ENCODE peak calls at places on chromosomes 12 and 14, in five cellular contexts. M is spleen, Y is vagina, P is adrenal gland, S is tibial nerve. T is an unnamed sample. For H3K27me3, the result is how much of the 10 kb centered on the place peaks cover.

GRCh38 chr12:91381309-91381804 is 198.7 kb upstream of the DCN start:
- DNase-seq in M (no peak), Y (no peak), P (peak), S (no peak), T (no peak)

GRCh38 chr12:124767075-124767821 is 96.4 kb downstream of the SCARB1 start:
- DNase-seq in M (peak), Y (no peak), P (peak), S (peak), T (peak)

GRCh38 chr14:105538481-105539049 is 12.2 kb downstream of the TMEM121 start:
- DNase-seq in M (no peak), Y (no peak), P (no peak), S (no peak), T (no peak)

GRCh38 chr12:24584032-24584675 is 364.7 kb downstream of the BCAT1 start:
- DNase-seq in M (no peak), Y (no peak), P (peak), S (no peak), T (no peak)

GRCh38 chr12:41106315-41106714 is 81.8 kb upstream of the PDZRN4 start:
- DNase-seq in M (no peak), Y (no peak), P (no peak), S (no peak), T (no peak)

GRCh38 chr12:48197549-48197966 is 5.5 kb downstream of the OR10AD1 start:
- DNase-seq in M (no peak), Y (no peak), P (peak), S (no peak), T (no peak)

GRCh38 chr12:124523071-124523470 is 44.3 kb downstream of the NCOR2 start:
- DNase-seq in M (no peak), Y (no peak), P (no peak), S (no peak), T (no peak)

GRCh38 chr12:87820524-87821194 is 208.5 kb downstream of the C12orf50 start:
- DNase-seq in M (no peak), Y (no peak), P (no peak), S (no peak), T (no peak)

GRCh38 chr12:15662303-15662980 is 126.7 kb downstream of the EPS8 start:
- DNase-seq in M (no peak), Y (no peak), P (no peak), S (no peak), T (no peak)

GRCh38 chr14:84575681-84576080 is 954.3 kb upstream of the FLRT2 start:
- DNase-seq in M (no peak), Y (no peak), P (no peak), S (no peak), T (no peak)

GRCh38 chr14:76575108-76575507 is 186.2 kb upstream of the VASH1 start:
- DNase-seq in M (no peak), Y (no peak), P (no peak), S (no peak), T (no peak)

GRCh38 chr12:124757329-124757728 is 106.3 kb downstream of the SCARB1 start:
- DNase-seq in M (no peak), Y (no peak), P (no peak), S (no peak), T (no peak)

GRCh38 chr14:50338547-50338946 is 26.4 kb downstream of the DMAC2L start:
- DNase-seq in M (no peak), Y (no peak), P (no peak), S (no peak), T (no peak)

GRCh38 chr14:101972126-101972785 is 7.9 kb downstream of the DYNC1H1 start:
- DNase-seq in M (no peak), Y (no peak), P (peak), S (peak), T (no peak)

GRCh38 chr12:97464241-97465011 is 1.8 kb downstream of the RMST start:
- DNase-seq in M (no peak), Y (no peak), P (no peak), S (no peak), T (no peak)

GRCh38 chr12:16520328-16520727 is 85.6 kb downstream of the LMO3 start:
- DNase-seq in M (no peak), Y (no peak), P (no peak), S (no peak), T (no peak)

GRCh38 chr14:86708846-86709339 is 1178.9 kb downstream of the FLRT2 start:
- DNase-seq in M (no peak), Y (no peak), P (no peak), S (no peak), T (no peak)

GRCh38 chr12:12376636-12377448 is 20.0 kb downstream of the BORCS5 start:
- DNase-seq in M (no peak), Y (no peak), P (peak), S (no peak), T (no peak)

GRCh38 chr12:66140726-66141125 is 10.2 kb upstream of the LLPH start:
- DNase-seq in M (no peak), Y (no peak), P (no peak), S (no peak), T (no peak)

GRCh38 chr12:131454418-131455217 is 256.3 kb upstream of the SFSWAP start:
- DNase-seq in M (peak), Y (no peak), P (peak), S (no peak), T (no peak)

GRCh38 chr12:96014932-96015599 is 18.9 kb upstream of the HAL start:
- DNase-seq in M (no peak), Y (no peak), P (no peak), S (no peak), T (no peak)

GRCh38 chr12:17928708-17929366 is 161.2 kb downstream of the RERGL start:
- DNase-seq in M (no peak), Y (no peak), P (no peak), S (no peak), T (no peak)

GRCh38 chr14:93972618-93973205 is 3.7 kb downstream of the ASB2 start:
- DNase-seq in M (no peak), Y (no peak), P (no peak), S (no peak), T (no peak)

GRCh38 chr12:93109794-93110203 is 180.7 kb upstream of the EEA1 start:
- DNase-seq in M (no peak), Y (no peak), P (no peak), S (no peak), T (no peak)

GRCh38 chr12:76037130-76038105 is 5.8 kb upstream of the PHLDA1 start:
- DNase-seq in M (no peak), Y (no peak), P (peak), S (no peak), T (no peak)
- TF ChIP-seq POLR2A in M (no peak), Y (no peak), P (no peak), S (no peak), T (no peak)

DNA sequence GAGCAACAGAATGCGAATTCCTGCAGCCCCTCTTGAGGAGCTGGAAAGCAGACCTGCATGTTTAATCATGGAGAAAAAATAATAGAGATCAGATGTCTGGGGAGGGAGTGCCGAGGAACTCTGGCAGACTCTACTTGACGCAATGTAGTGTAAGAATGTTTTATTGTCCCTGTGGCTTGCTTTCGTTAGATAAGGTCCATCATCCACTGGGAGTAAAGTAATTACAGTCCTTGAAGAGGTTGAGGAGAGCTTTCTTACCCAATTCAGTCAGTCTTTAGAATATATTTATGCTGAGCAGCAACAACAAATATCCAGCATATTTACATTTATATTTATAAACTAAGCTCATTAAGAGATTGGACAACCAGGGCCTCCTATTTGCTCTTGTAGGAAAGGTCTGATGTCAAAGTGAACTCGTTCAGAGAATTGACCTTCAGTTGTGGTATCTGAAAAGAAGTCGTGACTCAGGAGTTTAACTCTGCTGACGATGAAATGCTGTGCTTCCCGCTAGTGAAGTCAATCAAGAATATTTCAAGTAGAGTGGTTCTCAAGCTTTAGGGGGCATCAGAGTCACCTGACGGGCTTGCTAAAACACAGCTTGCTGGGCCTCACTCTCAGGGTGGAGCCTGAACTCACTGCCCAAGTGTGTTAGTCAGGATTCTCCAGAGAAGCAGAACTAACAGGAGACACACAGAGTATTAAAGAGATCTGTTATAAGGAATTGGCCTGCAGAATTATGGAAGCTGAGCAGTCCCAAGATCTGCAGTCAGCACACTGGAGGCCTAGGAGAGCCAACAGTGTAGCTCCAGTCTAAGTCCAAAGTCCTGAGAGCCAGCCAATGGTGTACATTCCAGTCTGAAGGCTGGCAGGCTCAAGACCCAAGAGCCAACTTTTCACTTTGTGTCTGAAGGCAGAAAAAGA is 139.3 kb upstream of the LMNTD1 start:
- DNase-seq in M (no peak), Y (no peak), P (peak), S (no peak), T (no peak)
- H3K27ac ChIP-seq in M (no peak), Y (peak), P (peak), S (no peak), T (no peak)

GRCh38 chr12:129961111-129961510 is 57.3 kb upstream of the TMEM132D start:
- DNase-seq in M (no peak), Y (no peak), P (no peak), S (no peak), T (no peak)
- H3K27me3 ChIP-seq in M (under half), Y (under half), P (under half), S (under half), T (under half)

GRCh38 chr14:100827140-100827517 is 1.2 kb downstream of the MEG3 start:
- DNase-seq in M (no peak), Y (no peak), P (no peak), S (no peak), T (no peak)

GRCh38 chr14:100824156-100824555 is 1.8 kb upstream of the MEG3 start:
- DNase-seq in M (peak), Y (no peak), P (peak), S (peak), T (no peak)

GRCh38 chr14:100826371-100827139 is 637 bp downstream of the MEG3 start:
- DNase-seq in M (peak), Y (no peak), P (no peak), S (no peak), T (no peak)

GRCh38 chr14:100824946-100825690 is 800 bp upstream of the MEG3 start:
- DNase-seq in M (no peak), Y (no peak), P (no peak), S (no peak), T (no peak)

GRCh38 chr14:100825691-100826331 is at the start of gene MEG3:
- DNase-seq in M (peak), Y (no peak), P (peak), S (peak), T (no peak)
- TF ChIP-seq POLR2A in M (no peak), Y (peak), P (peak), S (peak), T (peak)

GRCh38 chr12:50024227-50024626 is 1.1 kb downstream of the RACGAP1 start:
- DNase-seq in M (no peak), Y (no peak), P (no peak), S (no peak), T (no peak)
- H3K27ac ChIP-seq in M (no peak), Y (no peak), P (no peak), S (no peak), T (no peak)

GRCh38 chr12:2596441-2596840 is 198.3 kb upstream of the FKBP4 start:
- DNase-seq in M (no peak), Y (no peak), P (no peak), S (no peak), T (no peak)
- H3K27me3 ChIP-seq in M (under half), Y (under half), P (under half), S (under half), T (under half)

DNA sequence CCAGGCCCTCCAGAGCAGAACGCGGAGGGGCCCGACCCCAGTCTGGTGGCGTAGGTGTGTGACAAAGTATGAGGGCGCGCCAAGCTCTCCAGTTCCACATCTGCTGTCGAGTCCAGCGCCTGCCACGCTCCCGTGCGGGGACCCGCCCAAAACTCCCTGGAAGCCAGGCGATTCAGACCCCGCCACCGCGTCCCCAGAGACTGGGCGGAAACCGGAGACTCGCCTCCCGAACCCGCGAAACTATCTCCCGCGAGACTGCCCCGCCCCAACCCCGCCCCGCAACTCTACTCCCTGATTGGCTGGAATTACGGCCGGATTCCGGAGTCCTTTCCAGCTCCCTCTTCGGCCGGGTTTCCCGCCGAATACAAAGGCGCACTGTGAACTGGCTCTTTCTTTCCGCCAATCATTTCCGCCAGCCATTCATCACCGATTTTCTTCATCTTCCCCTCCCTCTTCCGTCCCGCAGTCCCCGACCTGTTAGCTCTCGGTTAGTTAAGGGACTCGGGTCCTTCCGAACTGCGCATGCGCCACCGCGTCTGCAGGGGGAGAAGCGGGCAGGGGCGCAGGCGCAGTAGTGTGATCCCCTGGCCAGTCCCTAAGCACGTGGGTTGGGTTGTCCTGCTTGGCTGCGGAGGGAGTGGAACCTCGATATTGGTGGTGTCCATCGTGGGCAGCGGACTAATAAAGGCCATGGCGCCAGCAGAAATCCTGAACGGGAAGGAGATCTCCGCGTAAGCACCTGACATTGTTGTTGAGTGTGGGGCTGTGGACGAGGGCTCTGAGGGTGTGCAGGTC is at the start of gene MTHFD1:
- DNase-seq in M (peak), Y (peak), P (peak), S (peak), T (peak)
- TF ChIP-seq POLR2A in M (no peak), Y (peak), P (peak), S (no peak), T (peak)

GRCh38 chr12:49345048-49345839 is 1.4 kb upstream of the DNAJC22 start:
- DNase-seq in M (no peak), Y (no peak), P (peak), S (no peak), T (no peak)
- H3K27ac ChIP-seq in M (no peak), Y (no peak), P (no peak), S (no peak), T (no peak)

DNA sequence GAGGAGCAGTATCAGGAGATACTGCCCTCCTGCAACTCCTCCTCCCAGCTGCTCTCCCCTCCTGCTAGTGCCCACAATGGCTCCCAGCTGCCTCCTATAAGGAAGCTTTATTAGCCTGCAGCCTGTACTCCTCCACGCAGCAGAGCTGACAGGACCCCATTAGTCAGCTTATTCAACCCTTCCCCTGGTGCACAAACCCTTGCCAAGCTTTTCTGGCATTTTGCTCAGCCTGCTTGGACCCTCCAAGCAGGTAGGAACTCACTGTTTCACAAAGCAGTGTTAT is 6.9 kb upstream of the AQP2 start:
- DNase-seq in M (no peak), Y (no peak), P (no peak), S (no peak), T (no peak)
- H3K27me3 ChIP-seq in M (under half), Y (under half), P (under half), S (under half), T (under half)

T was measured in esophagus squamous epithelium.